ENCODE peak calls at places on chromosomes 1 and 21, in ten cellular contexts. W is BE2C; P is activated naive CD4-positive, alpha-beta T cell treated with anti-CD3 and anti-CD28 coated beads, Interleukin-2, amount 50 U/mL, for 16 hours; I is KBM-7; G is PC-3; A is tibial nerve; Y is Calu3; L is left ventricle myocardium superior; V is cardiac muscle cell; S is H54. X is an unnamed sample.

GRCh38 chr1:57131701-57132394 is 166.0 kb upstream of the C8B start:
- DNase-seq in I (no peak), W (no peak), S (no peak), Y (no peak), G (peak; percentile 25), P (no peak), L (no peak), V (no peak), A (no peak), X (no peak)

GRCh38 chr1:55632058-55632457 is 416.9 kb upstream of the USP24 start:
- DNase-seq in G (peak; percentile 70), S (no peak), P (no peak), A (no peak), I (no peak), V (no peak), Y (no peak), W (no peak), L (no peak), X (no peak)

GRCh38 chr21:37803076-37803475 is 113.2 kb downstream of the KCNJ6 start:
- DNase-seq in P (no peak), A (no peak), Y (no peak), V (no peak), W (no peak), G (no peak), S (no peak), I (no peak), L (no peak), X (no peak)

GRCh38 chr1:59750612-59751395 is 63.9 kb upstream of the HOOK1 start:
- DNase-seq in L (no peak), S (peak; percentile 35), V (no peak), A (peak; percentile 83), G (peak; percentile 80), W (no peak), Y (peak; percentile 40), P (no peak), I (no peak), X (peak; percentile 76)

GRCh38 chr1:39452081-39452480 is 39.4 kb upstream of the BMP8A start:
- DNase-seq in S (no peak), W (no peak), G (no peak), I (no peak), A (no peak), L (no peak), Y (no peak), P (no peak), V (no peak), X (no peak)

GRCh38 chr1:36155560-36156328 is at the start of gene MAP7D1:
- DNase-seq in P (peak; percentile 89), A (peak; percentile 77), S (peak; percentile 82), L (peak; percentile 94), W (peak; percentile 75), I (peak; percentile 68), Y (peak; percentile 86), G (peak; percentile 83), V (peak; percentile 87), X (peak; percentile 96)

GRCh38 chr1:182589931-182590330 is 875 bp upstream of the RNASEL start:
- DNase-seq in S (no peak), I (no peak), P (no peak), W (no peak), A (no peak), L (no peak), G (no peak), V (no peak), Y (no peak), X (no peak)

GRCh38 chr1:7218210-7218832 is 433.1 kb downstream of the CAMTA1 start:
- DNase-seq in I (peak; percentile 82), S (no peak), G (peak; percentile 69), V (peak; percentile 60), W (peak; percentile 45), A (peak; percentile 24), Y (peak; percentile 42), P (no peak), L (no peak), X (no peak)

GRCh38 chr1:198892065-198892464 is 253.2 kb downstream of the PTPRC start:
- DNase-seq in L (no peak), S (no peak), W (peak; percentile 41), P (no peak), Y (no peak), I (peak; percentile 32), A (no peak), G (peak; percentile 19), V (no peak), X (no peak)

GRCh38 chr1:215114154-215114933 is 31.8 kb downstream of the KCNK2 start:
- DNase-seq in W (no peak), L (no peak), A (no peak), G (peak; percentile 98), S (no peak), I (no peak), V (no peak), Y (peak; percentile 75), P (no peak), X (no peak)

GRCh38 chr1:153032677-153033308 is 1.8 kb downstream of the SPRR1B start:
- DNase-seq in I (peak; percentile 3), A (no peak), G (peak; percentile 93), L (no peak), P (no peak), S (peak; percentile 21), W (no peak), Y (peak; percentile 80), V (peak; percentile 20), X (no peak)

GRCh38 chr1:93798301-93798700 is 80.7 kb downstream of the DNTTIP2 start:
- DNase-seq in L (no peak), Y (no peak), W (no peak), A (no peak), V (no peak), I (no peak), G (peak; percentile 98), P (no peak), S (no peak), X (no peak)

GRCh38 chr1:114757455-114758250 is at the start of gene CSDE1:
- DNase-seq in Y (peak; percentile 91), A (peak; percentile 97), W (peak; percentile 97), P (peak; percentile 95), G (peak; percentile 98), V (peak; percentile 99), I (peak; percentile 97), L (peak; percentile 97), S (peak; percentile 69), X (peak; percentile 99)

GRCh38 chr1:161374373-161374772 is 6.7 kb upstream of the CFAP126 start:
- DNase-seq in P (no peak), S (peak; percentile 23), Y (no peak), A (no peak), V (no peak), L (no peak), W (no peak), I (peak; percentile 68), G (peak; percentile 53), X (no peak)

GRCh38 chr1:93471284-93471683 is 23.4 kb downstream of the FNBP1L start:
- DNase-seq in Y (no peak), L (no peak), S (no peak), G (no peak), V (no peak), I (no peak), W (no peak), P (no peak), A (no peak), X (no peak)

GRCh38 chr1:186374313-186375151 is 521 bp downstream of the TPR start:
- DNase-seq in S (peak; percentile 3), V (peak; percentile 49), I (no peak), W (peak; percentile 10), P (peak; percentile 16), G (peak; percentile 47), A (peak; percentile 30), L (no peak), Y (peak; percentile 28), X (no peak)

GRCh38 chr1:39129514-39129913 is 75.0 kb upstream of the MACF1 start:
- DNase-seq in W (no peak), A (no peak), I (peak; percentile 35), V (no peak), P (no peak), G (peak; percentile 25), Y (peak; percentile 13), S (no peak), L (no peak), X (no peak)

GRCh38 chr1:21511579-21512522 is 2.6 kb downstream of the ALPL start:
- DNase-seq in A (peak; percentile 68), Y (no peak), I (no peak), V (no peak), P (no peak), G (no peak), S (peak; percentile 49), L (peak; percentile 69), W (no peak), X (peak; percentile 72)

GRCh38 chr1:13899856-13900255 is 199.9 kb downstream of the PRDM2 start:
- DNase-seq in I (no peak), W (no peak), S (no peak), P (no peak), A (no peak), L (no peak), V (no peak), G (peak; percentile 83), Y (no peak), X (no peak)

GRCh38 chr1:66175581-66175980 is 358.4 kb upstream of the SGIP1 start:
- DNase-seq in V (no peak), S (no peak), G (peak; percentile 12), Y (no peak), L (no peak), P (no peak), A (no peak), I (no peak), W (no peak), X (no peak)

GRCh38 chr1:55213029-55213884 is 1.9 kb downstream of the USP24 start:
- DNase-seq in L (no peak), W (no peak), G (no peak), Y (no peak), A (no peak), V (no peak), I (peak; percentile 31), S (no peak), P (no peak), X (no peak)

GRCh38 chr21:29342394-29342957 is 43.8 kb downstream of the BACH1 start:
- DNase-seq in Y (no peak), G (peak; percentile 96), W (no peak), L (peak; percentile 81), S (peak; percentile 69), I (no peak), P (peak; percentile 27), A (peak; percentile 15), V (no peak), X (peak; percentile 82)

GRCh38 chr1:245604979-245605378 is 450.2 kb downstream of the KIF26B start:
- DNase-seq in V (no peak), G (no peak), W (no peak), L (no peak), P (no peak), Y (no peak), I (no peak), A (no peak), S (no peak), X (no peak)

GRCh38 chr1:183515002-183515689 is 42.8 kb downstream of the SMG7 start:
- DNase-seq in W (no peak), V (no peak), S (peak; percentile 6), Y (peak; percentile 3), A (no peak), P (no peak), I (no peak), G (peak; percentile 87), L (no peak), X (no peak)

GRCh38 chr21:39430457-39430856 is 15.1 kb downstream of the LCA5L start:
- DNase-seq in A (no peak), W (no peak), S (no peak), L (no peak), P (no peak), G (no peak), V (peak; percentile 58), Y (no peak), I (no peak), X (no peak)

GRCh38 chr1:244989813-244990212 is 125.5 kb upstream of the HNRNPU start:
- DNase-seq in Y (no peak), L (no peak), P (no peak), W (no peak), V (no peak), A (no peak), I (no peak), S (no peak), G (peak; percentile 54), X (no peak)

GRCh38 chr1:225944387-225944786 is 3.4 kb upstream of the LEFTY2 start:
- DNase-seq in I (no peak), A (no peak), V (no peak), W (no peak), G (no peak), S (no peak), P (no peak), Y (no peak), L (no peak), X (no peak)

GRCh38 chr1:8314346-8315280 is 3.3 kb upstream of the SLC45A1 start:
- DNase-seq in S (peak; percentile 68), Y (peak; percentile 82), W (peak; percentile 62), V (peak; percentile 83), L (peak; percentile 77), G (peak; percentile 90), I (peak; percentile 61), P (peak; percentile 37), A (peak; percentile 68), X (peak; percentile 92)

X was measured in sigmoid colon.